ENCODE peak calls at places on chromosomes 1 and 21, in five cellular contexts. B, V, D, W and H are unnamed samples.

GRCh38 chr1:29269356-29269755 is 33.0 kb downstream of the PTPRU start:
- DNase-seq in B (no peak), V (no peak), D (no peak), W (no peak), H (no peak)

GRCh38 chr1:23126801-23127200 is 41.9 kb downstream of the LUZP1 start:
- DNase-seq in B (no peak), V (peak; percentile 94), D (no peak), W (peak; percentile 71), H (no peak)

GRCh38 chr1:59595774-59596173 is 219.0 kb upstream of the HOOK1 start:
- DNase-seq in B (no peak), V (peak; percentile 51), D (no peak), W (peak; percentile 23), H (no peak)

GRCh38 chr21:33201945-33202344 is 27.8 kb upstream of the IFNAR2 start:
- DNase-seq in B (no peak), V (no peak), D (no peak), W (no peak), H (no peak)

GRCh38 chr1:58627221-58627620 is 50.2 kb upstream of the TACSTD2 start:
- DNase-seq in B (no peak), V (peak; percentile 73), D (no peak), W (peak; percentile 10), H (no peak)

GRCh38 chr1:61095127-61095812 is 12.9 kb downstream of the NFIA start:
- DNase-seq in B (no peak), V (no peak), D (no peak), W (no peak), H (no peak)

GRCh38 chr1:55472784-55473183 is 257.6 kb upstream of the USP24 start:
- DNase-seq in B (no peak), V (peak; percentile 47), D (no peak), W (peak; percentile 40), H (no peak)

GRCh38 chr21:28160378-28160777 is 832.3 kb downstream of the LTN1 start:
- DNase-seq in B (no peak), V (peak; percentile 5), D (peak; percentile 67), W (peak; percentile 28), H (no peak)

GRCh38 chr1:239307886-239308285 is 78.5 kb upstream of the CHRM3 start:
- DNase-seq in B (no peak), V (no peak), D (no peak), W (no peak), H (no peak)

GRCh38 chr1:85363526-85363925 is 87.1 kb upstream of the BCL10 start:
- DNase-seq in B (no peak), V (no peak), D (no peak), W (no peak), H (no peak)

GRCh38 chr1:64857347-64857746 is 109.0 kb downstream of the JAK1 start:
- DNase-seq in B (no peak), V (no peak), D (peak; percentile 9), W (no peak), H (no peak)

GRCh38 chr1:171418546-171418945 is 66.8 kb upstream of the PRRC2C start:
- DNase-seq in B (no peak), V (no peak), D (no peak), W (no peak), H (no peak)

GRCh38 chr21:46191257-46191685 is 7.0 kb upstream of the SPATC1L start:
- DNase-seq in B (no peak), V (peak; percentile 75), D (peak; percentile 25), W (peak; percentile 85), H (no peak)

GRCh38 chr21:44765231-44766013 is 36.2 kb downstream of the UBE2G2 start:
- DNase-seq in B (no peak), V (peak; percentile 63), D (no peak), W (peak; percentile 13), H (no peak)

GRCh38 chr1:72498393-72498792 is 216.1 kb upstream of the NEGR1 start:
- DNase-seq in B (no peak), V (no peak), D (no peak), W (peak; percentile 68), H (no peak)

GRCh38 chr1:244052728-244053312 is 1.7 kb downstream of the ZBTB18 start:
- DNase-seq in B (no peak), V (no peak), D (no peak), W (no peak), H (no peak)

GRCh38 chr1:167136191-167136614 is 42.3 kb downstream of the STYXL2 start:
- DNase-seq in B (no peak), V (peak; percentile 51), D (no peak), W (peak; percentile 71), H (no peak)

GRCh38 chr1:29629814-29630516 is 393.6 kb downstream of the PTPRU start:
- DNase-seq in B (no peak), V (no peak), D (no peak), W (no peak), H (no peak)

GRCh38 chr1:5720936-5721335 is 271.3 kb downstream of the NPHP4 start:
- DNase-seq in B (no peak), V (peak; percentile 72), D (no peak), W (no peak), H (no peak)

GRCh38 chr21:32340863-32341848 is 42.5 kb downstream of the MRAP start:
- DNase-seq in B (no peak), V (no peak), D (no peak), W (no peak), H (no peak)

GRCh38 chr1:234598974-234599616 is 10.9 kb downstream of the IRF2BP2 start:
- DNase-seq in B (no peak), V (peak; percentile 71), D (peak; percentile 62), W (peak; percentile 41), H (no peak)

GRCh38 chr1:89887270-89887669 is 66.4 kb downstream of the LRRC8D start:
- DNase-seq in B (no peak), V (peak; percentile 84), D (no peak), W (peak; percentile 81), H (no peak)

GRCh38 chr1:1846386-1846918 is 44.4 kb downstream of the GNB1 start:
- DNase-seq in B (no peak), V (no peak), D (no peak), W (no peak), H (no peak)

GRCh38 chr1:169295425-169295824 is 72.2 kb downstream of the NME7 start:
- DNase-seq in B (no peak), V (no peak), D (no peak), W (no peak), H (no peak)

GRCh38 chr1:197998110-197998509 is 80.9 kb downstream of the LHX9 start:
- DNase-seq in B (no peak), V (no peak), D (no peak), W (no peak), H (no peak)
- TF ChIP-seq CTCF in B (no peak), V (no peak), D (no peak), W (no peak), H (no peak)

GRCh38 chr1:227466039-227466645 is 97.2 kb upstream of the ZNF678 start:
- DNase-seq in B (no peak), V (no peak), D (no peak), W (no peak), H (no peak)

GRCh38 chr1:227470688-227471087 is 92.7 kb upstream of the ZNF678 start:
- DNase-seq in B (no peak), V (no peak), D (no peak), W (no peak), H (no peak)

GRCh38 chr1:227469708-227470107 is 93.6 kb upstream of the ZNF678 start:
- DNase-seq in B (no peak), V (no peak), D (no peak), W (peak; percentile 3), H (no peak)

GRCh38 chr1:227459977-227460376 is 103.4 kb upstream of the ZNF678 start:
- DNase-seq in B (no peak), V (peak; percentile 15), D (no peak), W (no peak), H (no peak)

GRCh38 chr1:227465256-227465655 is 98.1 kb upstream of the ZNF678 start:
- DNase-seq in B (no peak), V (no peak), D (no peak), W (no peak), H (no peak)
- TF ChIP-seq CTCF in B (no peak), V (no peak), D (no peak), W (no peak), H (no peak)

DNA sequence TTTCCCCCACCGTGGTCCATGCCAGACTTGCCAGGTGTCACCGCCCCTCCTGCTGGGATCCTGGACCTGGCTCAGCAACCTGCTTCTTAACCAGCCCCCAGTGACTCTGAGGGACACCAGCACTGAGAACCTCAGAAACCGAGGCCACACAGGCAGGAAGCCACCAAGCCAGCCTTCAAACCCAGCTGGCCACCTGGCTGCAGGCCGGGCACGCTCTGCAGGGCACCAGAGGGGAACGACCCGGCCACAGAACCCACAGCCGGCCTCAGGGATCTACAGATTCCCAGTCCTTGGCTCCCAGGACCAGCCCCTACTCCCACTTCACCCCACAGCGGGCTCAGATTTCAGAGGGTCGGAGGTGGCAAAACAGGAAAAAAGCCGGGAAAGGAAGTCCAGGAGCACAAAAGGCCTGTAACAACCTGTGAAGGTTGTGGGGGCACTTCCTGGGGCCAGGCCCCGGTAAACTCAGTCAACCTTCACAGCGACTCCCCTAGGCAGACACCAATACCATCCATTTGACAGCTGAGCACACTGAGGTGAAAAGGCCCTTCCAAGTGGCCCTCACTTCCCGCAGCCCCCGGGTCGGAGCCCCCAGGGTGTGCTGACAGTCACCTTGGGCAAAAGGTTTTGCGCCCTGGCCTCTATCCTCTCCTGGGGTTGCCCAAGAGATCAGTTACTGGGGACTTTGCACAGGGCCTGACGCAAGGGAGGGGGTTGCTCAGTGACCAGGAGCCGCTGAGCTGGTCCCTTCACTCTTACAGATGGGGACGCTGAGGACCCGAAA is 14.1 kb downstream of the RUNX3 start:
- DNase-seq in B (peak; percentile 46), V (no peak), D (no peak), W (no peak), H (no peak)
- TF ChIP-seq CTCF in B (no peak), V (no peak), D (no peak), W (no peak), H (no peak)

GRCh38 chr1:111334169-111334568 is 43.5 kb downstream of the CHIA start:
- DNase-seq in B (no peak), V (peak; percentile 69), D (no peak), W (peak; percentile 69), H (no peak)
- TF ChIP-seq CTCF in B (peak; percentile 20), V (peak; percentile 68), D (no peak), W (peak; percentile 65), H (peak; percentile 49)